ENCODE peak calls at places on chromosomes 16 and 17, in four cellular contexts. A is COR-L47, J is left ventricle myocardium superior, W is memory B cell. T is an unnamed sample.

GRCh38 chr17:73211745-73212144 is 18.9 kb downstream of the COG1 start:
- DNase-seq in A (no peak), J (no peak), W (no peak), T (no peak)

GRCh38 chr16:21101631-21102420 is 48.8 kb downstream of the DNAH3 start:
- DNase-seq in A (no peak), J (peak; percentile 57), W (no peak), T (no peak)

GRCh38 chr17:8789743-8790142 is 9.4 kb downstream of the MFSD6L start:
- DNase-seq in A (no peak), J (no peak), W (no peak), T (no peak)

GRCh38 chr16:1546430-1546829 is 13.0 kb downstream of the TMEM204 start:
- DNase-seq in A (no peak), J (no peak), W (no peak), T (no peak)

GRCh38 chr16:56842133-56842532 is 22.9 kb upstream of the SLC12A3 start:
- DNase-seq in A (no peak), J (no peak), W (no peak), T (no peak)

GRCh38 chr17:74190154-74190553 is 13.3 kb upstream of the RPL38 start:
- DNase-seq in A (peak; percentile 50), J (no peak), W (no peak), T (no peak)

GRCh38 chr16:75494696-75495601 is at the start of gene CHST6:
- DNase-seq in A (no peak), J (peak; percentile 66), W (no peak), T (peak; percentile 67)

GRCh38 chr17:1362964-1363363 is 37.1 kb downstream of the YWHAE start:
- DNase-seq in A (no peak), J (no peak), W (no peak), T (peak; percentile 22)

GRCh38 chr16:67652578-67653130 is 7.4 kb downstream of the ACD start:
- DNase-seq in A (peak; percentile 61), J (no peak), W (no peak), T (no peak)

GRCh38 chr17:3879181-3879580 is 13.7 kb downstream of the CAMKK1 start:
- DNase-seq in A (no peak), J (peak; percentile 59), W (no peak), T (no peak)

GRCh38 chr17:17408236-17408794 is 68.5 kb upstream of the MED9 start:
- DNase-seq in A (no peak), J (no peak), W (no peak), T (no peak)

GRCh38 chr16:608019-608418 is 18.2 kb downstream of the RAB40C start:
- DNase-seq in A (no peak), J (no peak), W (no peak), T (no peak)

GRCh38 chr16:79713609-79714309 is 113.2 kb upstream of the MAF start:
- DNase-seq in A (no peak), J (no peak), W (no peak), T (no peak)

GRCh38 chr16:57265850-57266530 is 18.5 kb downstream of the PLLP start:
- DNase-seq in A (no peak), J (peak; percentile 86), W (no peak), T (no peak)

GRCh38 chr17:18285296-18285695 is 24.8 kb downstream of the MIEF2 start:
- DNase-seq in A (no peak), J (no peak), W (no peak), T (no peak)

GRCh38 chr17:12062249-12062648 is 41.6 kb downstream of the MAP2K4 start:
- DNase-seq in A (no peak), J (no peak), W (no peak), T (no peak)

GRCh38 chr16:89574681-89575246 is 794 bp upstream of the CPNE7 start:
- DNase-seq in A (peak; percentile 43), J (peak; percentile 63), W (peak; percentile 68), T (peak; percentile 93)

GRCh38 chr17:5667871-5668270 is 83.6 kb upstream of the NLRP1 start:
- DNase-seq in A (no peak), J (no peak), W (no peak), T (no peak)

GRCh38 chr16:83185902-83186301 is 559.1 kb downstream of the CDH13 start:
- DNase-seq in A (no peak), J (no peak), W (no peak), T (no peak)